ENCODE peak calls at places on chromosome 22, in six cellular contexts. One of them, this sample, is unnamed. For H3K36me3, the result is how much of the 10 kb centered on the place peaks cover.

GRCh38 chr22:33652596-33652995 is 267.7 kb downstream of the LARGE1 start:
- DNase-seq in MM.1S: no peak
- DNase-seq in mesendoderm: peak
- DNase-seq in GM23248: peak
- DNase-seq in spleen: no peak
- DNase-seq in GM23338: no peak
- DNase-seq in this sample: no peak

GRCh38 chr22:43166132-43166930 is 15.0 kb downstream of the TSPO start:
- DNase-seq in MM.1S: no peak
- DNase-seq in mesendoderm: no peak
- DNase-seq in spleen: no peak
- DNase-seq in GM23248: no peak
- DNase-seq in GM23338: peak
- DNase-seq in this sample: no peak

GRCh38 chr22:37818397-37819099 is 4.6 kb upstream of the GALR3 start:
- DNase-seq in spleen: peak
- DNase-seq in mesendoderm: peak
- DNase-seq in GM23338: peak
- DNase-seq in GM23248: peak
- DNase-seq in MM.1S: peak
- DNase-seq in this sample: peak

GRCh38 chr22:46797355-46797754 is 34.9 kb downstream of the TBC1D22A start:
- DNase-seq in GM23338: peak
- DNase-seq in mesendoderm: peak
- DNase-seq in spleen: peak
- DNase-seq in GM23248: peak
- DNase-seq in MM.1S: no peak
- DNase-seq in this sample: no peak

GRCh38 chr22:47373648-47374272 is 611.3 kb downstream of the TBC1D22A start:
- DNase-seq in MM.1S: no peak
- DNase-seq in GM23338: no peak
- DNase-seq in mesendoderm: no peak
- DNase-seq in spleen: peak
- DNase-seq in GM23248: no peak
- DNase-seq in this sample: peak

GRCh38 chr22:35398574-35398973 is 1.4 kb upstream of the MCM5 start:
- DNase-seq in GM23338: no peak
- DNase-seq in GM23248: no peak
- DNase-seq in spleen: no peak
- DNase-seq in mesendoderm: no peak
- DNase-seq in MM.1S: no peak
- DNase-seq in this sample: no peak

GRCh38 chr22:48553694-48554308 is 1273.9 kb downstream of the BRD1 start:
- DNase-seq in GM23248: no peak
- DNase-seq in MM.1S: no peak
- DNase-seq in GM23338: no peak
- DNase-seq in mesendoderm: no peak
- DNase-seq in spleen: no peak
- DNase-seq in this sample: no peak

GRCh38 chr22:36136475-36136874 is 24.1 kb downstream of the APOL3 start:
- DNase-seq in MM.1S: no peak
- DNase-seq in spleen: no peak
- DNase-seq in mesendoderm: no peak
- DNase-seq in GM23338: no peak
- DNase-seq in GM23248: peak
- DNase-seq in this sample: no peak

GRCh38 chr22:45082795-45083194 is 73.0 kb upstream of the PHF21B start:
- DNase-seq in spleen: no peak
- DNase-seq in GM23248: peak
- DNase-seq in GM23338: peak
- DNase-seq in mesendoderm: peak
- DNase-seq in MM.1S: no peak
- DNase-seq in this sample: no peak

GRCh38 chr22:46738961-46739870 is 1.2 kb upstream of the CERK start:
- DNase-seq in mesendoderm: peak
- DNase-seq in GM23338: peak
- DNase-seq in GM23248: peak
- DNase-seq in spleen: no peak
- DNase-seq in MM.1S: peak
- DNase-seq in this sample: no peak

GRCh38 chr22:38034278-38034882 is 22.8 kb upstream of the PICK1 start:
- DNase-seq in mesendoderm: peak
- DNase-seq in GM23338: peak
- DNase-seq in MM.1S: no peak
- DNase-seq in spleen: peak
- DNase-seq in GM23248: peak
- DNase-seq in this sample: peak

GRCh38 chr22:46477967-46478635 is 59.3 kb downstream of the CELSR1 start:
- DNase-seq in spleen: no peak
- DNase-seq in MM.1S: no peak
- DNase-seq in GM23248: no peak
- DNase-seq in GM23338: no peak
- DNase-seq in mesendoderm: no peak
- DNase-seq in this sample: no peak

GRCh38 chr22:22394589-22394988 is 114.0 kb downstream of the ZNF280B start:
- DNase-seq in mesendoderm: no peak
- DNase-seq in MM.1S: peak
- DNase-seq in GM23338: no peak
- DNase-seq in spleen: peak
- DNase-seq in GM23248: no peak
- DNase-seq in this sample: no peak

GRCh38 chr22:45776313-45776585 is 104.6 kb downstream of the ATXN10 start:
- DNase-seq in GM23338: no peak
- DNase-seq in MM.1S: no peak
- DNase-seq in GM23248: no peak
- DNase-seq in spleen: no peak
- DNase-seq in mesendoderm: no peak
- DNase-seq in this sample: no peak

GRCh38 chr22:33524511-33525270 is 395.6 kb downstream of the LARGE1 start:
- DNase-seq in MM.1S: no peak
- DNase-seq in GM23338: peak
- DNase-seq in GM23248: no peak
- DNase-seq in mesendoderm: peak
- DNase-seq in spleen: no peak
- DNase-seq in this sample: no peak

GRCh38 chr22:22820626-22821025 is 67.0 kb upstream of the IGLL5 start:
- DNase-seq in GM23248: no peak
- DNase-seq in spleen: peak
- DNase-seq in GM23338: no peak
- DNase-seq in mesendoderm: no peak
- DNase-seq in MM.1S: peak
- DNase-seq in this sample: no peak

GRCh38 chr22:44309647-44310046 is 3.1 kb downstream of the SHISAL1 start:
- DNase-seq in GM23248: peak
- DNase-seq in MM.1S: no peak
- DNase-seq in spleen: no peak
- DNase-seq in GM23338: no peak
- DNase-seq in mesendoderm: no peak
- DNase-seq in this sample: no peak

GRCh38 chr22:35746248-35746647 is 28.6 kb downstream of the APOL5 start:
- DNase-seq in mesendoderm: no peak
- DNase-seq in spleen: no peak
- DNase-seq in GM23338: no peak
- DNase-seq in MM.1S: no peak
- DNase-seq in GM23248: no peak
- DNase-seq in this sample: no peak

GRCh38 chr22:38218661-38219331 is 17.0 kb downstream of the MAFF start:
- DNase-seq in mesendoderm: peak
- DNase-seq in spleen: no peak
- DNase-seq in GM23248: peak
- DNase-seq in GM23338: peak
- DNase-seq in MM.1S: peak
- DNase-seq in this sample: peak

GRCh38 chr22:22442928-22443709 is 65.4 kb downstream of the ZNF280B start:
- DNase-seq in mesendoderm: no peak
- DNase-seq in spleen: no peak
- DNase-seq in GM23248: no peak
- DNase-seq in MM.1S: no peak
- DNase-seq in GM23338: no peak
- DNase-seq in this sample: no peak

GRCh38 chr22:48955351-48956311 is 872.0 kb downstream of the BRD1 start:
- DNase-seq in spleen: peak
- DNase-seq in mesendoderm: no peak
- DNase-seq in GM23338: no peak
- DNase-seq in MM.1S: no peak
- DNase-seq in GM23248: no peak
- DNase-seq in this sample: no peak

GRCh38 chr22:46052801-46053562 is 76.0 kb upstream of the WNT7B start:
- DNase-seq in mesendoderm: no peak
- DNase-seq in spleen: peak
- DNase-seq in MM.1S: peak
- DNase-seq in GM23248: peak
- DNase-seq in GM23338: no peak
- DNase-seq in this sample: peak

GRCh38 chr22:44184006-44184405 is 3.3 kb downstream of the PARVG start:
- DNase-seq in mesendoderm: no peak
- DNase-seq in MM.1S: no peak
- DNase-seq in GM23338: no peak
- DNase-seq in GM23248: peak
- DNase-seq in spleen: no peak
- DNase-seq in this sample: no peak

GRCh38 chr22:50286701-50287318 is 16.6 kb upstream of the MAPK11 start:
- DNase-seq in MM.1S: no peak
- DNase-seq in GM23248: no peak
- DNase-seq in mesendoderm: no peak
- DNase-seq in spleen: no peak
- DNase-seq in GM23338: no peak
- DNase-seq in this sample: no peak
- H3K36me3 ChIP-seq in MM.1S: under half
- H3K36me3 ChIP-seq in GM23248: under half
- H3K36me3 ChIP-seq in mesendoderm: under half
- H3K36me3 ChIP-seq in spleen: under half
- H3K36me3 ChIP-seq in GM23338: under half
- H3K36me3 ChIP-seq in this sample: half or more

DNA sequence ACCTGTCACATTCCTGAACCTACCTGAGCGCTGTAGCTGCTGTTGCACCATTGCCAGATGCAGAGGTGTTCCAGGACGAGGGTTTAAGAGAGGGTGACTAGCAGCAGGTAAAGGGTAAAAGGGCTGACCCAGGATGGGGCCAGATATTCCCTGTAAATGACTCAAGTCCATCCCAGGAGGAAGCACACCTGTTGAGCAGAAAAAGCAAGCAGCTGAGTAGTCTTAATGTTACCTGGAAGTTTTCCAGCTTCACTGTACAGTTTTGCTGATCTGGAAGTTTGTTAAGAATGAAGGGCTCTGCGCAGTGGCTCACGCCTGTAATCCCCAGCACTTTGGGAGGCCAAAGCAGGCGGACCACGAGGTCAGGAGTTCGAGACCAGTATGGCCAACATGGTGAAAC is 41.3 kb downstream of the DRG1 start:
- DNase-seq in MM.1S: no peak
- DNase-seq in spleen: no peak
- DNase-seq in mesendoderm: no peak
- DNase-seq in GM23248: no peak
- DNase-seq in GM23338: no peak
- DNase-seq in this sample: no peak
- H3K36me3 ChIP-seq in MM.1S: under half
- H3K36me3 ChIP-seq in spleen: under half
- H3K36me3 ChIP-seq in mesendoderm: under half
- H3K36me3 ChIP-seq in GM23248: half or more
- H3K36me3 ChIP-seq in GM23338: under half
- H3K36me3 ChIP-seq in this sample: half or more

GRCh38 chr22:17878186-17878694 is 104.0 kb upstream of the BID start:
- DNase-seq in mesendoderm: no peak
- DNase-seq in spleen: no peak
- DNase-seq in GM23248: no peak
- DNase-seq in GM23338: no peak
- DNase-seq in MM.1S: no peak
- DNase-seq in this sample: no peak

GRCh38 chr22:17881366-17881765 is 107.1 kb upstream of the BID start:
- DNase-seq in GM23338: no peak
- DNase-seq in mesendoderm: no peak
- DNase-seq in MM.1S: no peak
- DNase-seq in spleen: no peak
- DNase-seq in GM23248: no peak
- DNase-seq in this sample: no peak

GRCh38 chr22:17880020-17880419 is 105.8 kb upstream of the BID start:
- DNase-seq in GM23248: no peak
- DNase-seq in mesendoderm: no peak
- DNase-seq in GM23338: no peak
- DNase-seq in MM.1S: no peak
- DNase-seq in spleen: no peak
- DNase-seq in this sample: no peak

GRCh38 chr22:17880468-17880867 is 106.2 kb upstream of the BID start:
- DNase-seq in MM.1S: no peak
- DNase-seq in GM23248: no peak
- DNase-seq in spleen: no peak
- DNase-seq in GM23338: no peak
- DNase-seq in mesendoderm: no peak
- DNase-seq in this sample: no peak

GRCh38 chr22:17878970-17879369 is 104.7 kb upstream of the BID start:
- DNase-seq in spleen: no peak
- DNase-seq in MM.1S: no peak
- DNase-seq in mesendoderm: no peak
- DNase-seq in GM23338: no peak
- DNase-seq in GM23248: no peak
- DNase-seq in this sample: no peak
- H3K36me3 ChIP-seq in spleen: under half
- H3K36me3 ChIP-seq in MM.1S: under half
- H3K36me3 ChIP-seq in mesendoderm: under half
- H3K36me3 ChIP-seq in GM23338: under half
- H3K36me3 ChIP-seq in GM23248: under half
- H3K36me3 ChIP-seq in this sample: under half

GRCh38 chr22:40955516-40955915 is 4.3 kb downstream of the RBX1 start:
- DNase-seq in GM23338: no peak
- DNase-seq in mesendoderm: no peak
- DNase-seq in spleen: no peak
- DNase-seq in MM.1S: no peak
- DNase-seq in GM23248: peak
- DNase-seq in this sample: no peak

GRCh38 chr22:40960137-40960536 is 9.0 kb downstream of the RBX1 start:
- DNase-seq in MM.1S: no peak
- DNase-seq in spleen: no peak
- DNase-seq in GM23248: no peak
- DNase-seq in mesendoderm: peak
- DNase-seq in GM23338: no peak
- DNase-seq in this sample: no peak

GRCh38 chr22:40953446-40953845 is 2.3 kb downstream of the RBX1 start:
- DNase-seq in GM23248: no peak
- DNase-seq in GM23338: no peak
- DNase-seq in mesendoderm: peak
- DNase-seq in MM.1S: no peak
- DNase-seq in spleen: no peak
- DNase-seq in this sample: no peak

GRCh38 chr22:40954095-40954494 is 2.9 kb downstream of the RBX1 start:
- DNase-seq in MM.1S: no peak
- DNase-seq in spleen: no peak
- DNase-seq in mesendoderm: no peak
- DNase-seq in GM23248: no peak
- DNase-seq in GM23338: no peak
- DNase-seq in this sample: no peak

DNA sequence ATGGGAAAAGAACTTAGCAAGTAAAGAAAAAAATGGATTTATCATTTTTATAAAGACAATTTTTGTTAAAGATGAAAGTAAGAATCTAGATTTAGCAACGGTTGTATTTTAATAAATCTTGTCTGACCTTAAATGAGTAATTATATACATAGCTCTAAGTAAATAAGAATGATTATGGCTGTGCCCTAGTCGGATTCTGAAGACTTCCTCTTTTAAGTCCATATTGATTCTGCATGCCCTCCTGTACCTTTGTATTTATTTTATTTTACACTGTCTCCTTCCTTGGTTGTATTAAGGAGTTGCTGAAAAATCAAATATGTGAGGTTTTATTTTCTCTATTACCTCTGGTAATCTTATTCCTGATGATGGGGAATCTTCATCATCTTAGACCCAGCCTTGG is 7.2 kb downstream of the RBX1 start:
- DNase-seq in GM23248: no peak
- DNase-seq in spleen: no peak
- DNase-seq in GM23338: no peak
- DNase-seq in MM.1S: no peak
- DNase-seq in mesendoderm: no peak
- DNase-seq in this sample: no peak
- H3K36me3 ChIP-seq in GM23248: under half
- H3K36me3 ChIP-seq in spleen: under half
- H3K36me3 ChIP-seq in GM23338: under half
- H3K36me3 ChIP-seq in MM.1S: under half
- H3K36me3 ChIP-seq in mesendoderm: under half
- H3K36me3 ChIP-seq in this sample: half or more

This sample was measured in lower lobe of right lung.